ENCODE peak calls at places on chromosomes 16 and 17, in four cellular contexts. N, P, B and K are unnamed samples.
A peak's percentile ranks its signal among the peaks of the same experiment; 100 is the strongest.

GRCh38 chr16:14307623-14308356 is 236.7 kb downstream of the MRTFB start:
- DNase-seq in N (peak; percentile 83), P (peak; percentile 34), B (no peak), K (no peak)

GRCh38 chr17:51260960-51261958 is 913 bp downstream of the UTP18 start:
- DNase-seq in P (peak; percentile 40), N (peak; percentile 82), B (peak; percentile 49), K (no peak)

GRCh38 chr16:56401482-56401881 is 23.9 kb downstream of the AMFR start:
- DNase-seq in P (no peak), N (no peak), B (no peak), K (peak; percentile 16)

GRCh38 chr16:81616321-81617020 is 162.6 kb upstream of the PLCG2 start:
- DNase-seq in B (peak; percentile 71), P (peak; percentile 57), N (no peak), K (no peak)

GRCh38 chr17:73151888-73152633 is 12.7 kb upstream of the SSTR2 start:
- DNase-seq in N (no peak), P (no peak), B (no peak), K (no peak)

GRCh38 chr16:67967956-67968439 is 439 bp downstream of the SLC12A4 start:
- DNase-seq in N (no peak), B (no peak), P (peak; percentile 35), K (no peak)

GRCh38 chr16:16798504-16798903 is 419.6 kb downstream of the NPIPA7 start:
- DNase-seq in B (no peak), N (no peak), P (no peak), K (no peak)

GRCh38 chr16:13070268-13070667 is 168.9 kb downstream of the SHISA9 start:
- DNase-seq in B (no peak), P (no peak), N (no peak), K (peak; percentile 85)

DNA sequence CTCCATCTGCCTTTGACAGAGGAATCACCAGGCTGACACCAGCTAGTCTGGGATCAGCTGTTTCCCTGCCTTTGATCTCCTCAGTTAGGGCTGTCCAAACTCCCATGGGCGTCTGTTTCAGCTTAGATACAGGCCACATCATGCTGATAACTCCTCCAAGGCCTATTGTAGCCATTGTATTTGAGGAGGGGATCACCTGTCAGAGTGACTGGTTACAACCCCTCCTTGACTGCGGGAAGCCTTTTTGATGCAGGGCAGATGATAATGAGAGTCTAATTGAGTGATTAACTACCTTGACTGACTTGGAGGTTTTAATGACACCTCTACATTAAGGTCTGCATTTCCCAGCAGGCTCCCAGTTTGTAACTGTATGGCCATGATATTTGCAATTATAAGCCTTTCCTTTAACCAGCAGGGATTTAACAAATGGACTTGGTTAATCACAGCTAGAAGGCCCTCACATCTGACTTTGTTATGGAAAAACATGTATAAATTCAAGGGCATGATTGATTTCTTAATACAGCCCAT is 863.5 kb downstream of the KCNJ2 start:
- DNase-seq in N (no peak), P (no peak), B (no peak), K (peak; percentile 92)
- H3K27ac ChIP-seq in N (no peak overlapping the region), P (no peak overlapping the region), B (no peak overlapping the region), K (no peak overlapping the region)

GRCh38 chr17:67359960-67360817 is 6.2 kb downstream of the PSMD12 start:
- DNase-seq in B (no peak), P (peak; percentile 30), N (no peak), K (no peak)
- H3K4me1 ChIP-seq in B (peaks cover 15% of the 10 kb centered on the region), P (peaks cover 13% of the 10 kb centered on the region), N (peaks cover 29% of the 10 kb centered on the region), K (no peaks in the 10 kb centered on the region)

GRCh38 chr17:83179378-83179777 is 100.0 kb downstream of the METRNL start:
- DNase-seq in B (no peak), P (no peak), N (no peak), K (no peak)
- H3K27ac ChIP-seq in B (peak overlapping the region; percentile 27), P (no peak overlapping the region), N (no peak overlapping the region), K (no peak overlapping the region)

GRCh38 chr16:57637020-57637419 is 8.6 kb downstream of the ADGRG1 start:
- DNase-seq in B (no peak), P (peak; percentile 28), N (peak; percentile 70), K (no peak)
- H3K4me1 ChIP-seq in B (peaks cover 16% of the 10 kb centered on the region), P (peaks cover 9% of the 10 kb centered on the region), N (no peaks in the 10 kb centered on the region), K (no peaks in the 10 kb centered on the region)

GRCh38 chr16:30747331-30747730 is 894 bp upstream of the PHKG2 start:
- DNase-seq in B (no peak), N (no peak), P (peak; percentile 56), K (no peak)

GRCh38 chr16:30747799-30748633 is at the start of gene PHKG2:
- DNase-seq in B (peak; percentile 100), P (peak; percentile 98), N (peak; percentile 100), K (peak; percentile 98)

GRCh38 chr16:30746638-30747160 is 1.5 kb upstream of the PHKG2 start:
- DNase-seq in N (no peak), B (no peak), P (no peak), K (no peak)

GRCh38 chr16:30750876-30751465 is 2.7 kb downstream of the PHKG2 start:
- DNase-seq in N (no peak), B (no peak), P (no peak), K (no peak)

DNA sequence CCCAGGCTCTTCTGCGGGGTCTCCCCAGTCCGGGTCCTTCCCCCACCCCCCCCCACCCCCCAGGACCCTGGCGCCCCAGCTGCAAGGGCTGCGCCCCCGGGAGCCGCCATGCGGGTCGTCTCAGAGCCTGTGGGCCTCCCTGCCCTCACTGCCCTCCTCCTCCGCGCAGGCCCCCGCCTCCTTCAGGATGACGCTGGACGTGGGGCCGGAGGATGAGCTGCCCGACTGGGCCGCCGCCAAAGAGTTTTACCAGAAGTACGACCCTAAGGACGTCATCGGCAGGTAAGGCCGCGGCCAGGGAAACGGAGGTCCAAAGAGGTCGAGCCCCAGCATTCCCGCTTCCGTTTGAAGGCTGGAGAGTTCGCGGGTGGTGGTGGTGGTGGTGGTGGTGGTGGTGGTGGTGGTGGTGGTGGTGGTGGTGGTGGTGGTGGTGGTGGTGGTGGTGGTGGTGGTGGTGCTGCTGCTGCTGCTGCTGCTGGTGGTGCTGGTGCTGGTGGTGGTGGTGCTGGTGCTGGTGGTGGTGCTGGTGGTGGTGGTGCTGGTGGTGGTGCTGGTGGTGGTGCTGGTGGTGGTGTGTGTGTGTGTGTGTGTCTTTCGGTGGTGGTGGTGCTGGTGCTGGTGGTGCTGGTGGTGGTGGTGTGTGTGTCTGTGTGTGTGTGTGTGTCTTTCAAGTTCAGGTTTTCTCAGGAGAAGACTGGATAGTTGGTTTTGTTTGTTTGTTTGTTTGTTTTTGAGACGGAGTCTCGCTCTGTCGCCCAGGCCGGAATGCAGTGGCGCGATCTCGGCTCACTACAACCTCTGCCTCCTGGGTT is 615 bp downstream of the PHKG2 start:
- DNase-seq in P (peak; percentile 50), B (no peak), N (no peak), K (no peak)
- H3K27ac ChIP-seq in P (peak overlapping the region; percentile 61), B (peak overlapping the region; percentile 76), N (peak overlapping the region; percentile 84), K (no peak overlapping the region)

GRCh38 chr17:78450696-78451344 is 72.4 kb downstream of the PGS1 start:
- DNase-seq in N (no peak), B (no peak), P (no peak), K (no peak)
- H3K4me1 ChIP-seq in N (no peaks in the 10 kb centered on the region), B (no peaks in the 10 kb centered on the region), P (no peaks in the 10 kb centered on the region), K (no peaks in the 10 kb centered on the region)

GRCh38 chr17:37640016-37640415 is 3.2 kb downstream of the DDX52 start:
- DNase-seq in N (no peak), B (no peak), P (no peak), K (no peak)
- H3K27ac ChIP-seq in N (no peak overlapping the region), B (no peak overlapping the region), P (no peak overlapping the region), K (no peak overlapping the region)

GRCh38 chr16:8519179-8519578 is 71.1 kb downstream of the TMEM114 start:
- DNase-seq in B (no peak), P (no peak), N (no peak), K (no peak)

GRCh38 chr16:8519643-8520042 is 70.7 kb downstream of the TMEM114 start:
- DNase-seq in N (no peak), B (no peak), P (no peak), K (no peak)

GRCh38 chr16:8522757-8523156 is 67.6 kb downstream of the TMEM114 start:
- DNase-seq in P (no peak), N (no peak), B (no peak), K (no peak)

GRCh38 chr16:8528471-8528870 is 61.8 kb downstream of the TMEM114 start:
- DNase-seq in N (no peak), P (no peak), B (no peak), K (no peak)

DNA sequence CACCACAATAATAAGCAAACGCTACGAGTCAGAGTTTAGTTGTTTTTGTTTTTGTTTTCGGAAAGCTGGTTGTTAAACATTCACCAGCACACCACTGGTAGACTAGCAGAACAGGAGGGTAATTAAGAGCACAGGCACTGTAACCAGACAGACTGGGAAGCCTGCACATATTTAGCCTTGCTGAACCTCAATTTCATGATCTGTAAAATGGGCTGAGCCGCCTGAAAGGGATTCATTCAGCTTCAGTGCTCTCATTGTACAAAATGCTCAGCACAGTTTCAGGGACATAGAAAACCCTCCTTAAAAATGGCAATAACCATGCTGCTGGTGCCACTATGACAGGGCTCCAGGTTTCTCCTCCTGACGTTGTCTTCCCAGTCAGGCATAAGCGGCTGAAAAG is 66.4 kb downstream of the TMEM114 start:
- DNase-seq in N (no peak), B (no peak), P (no peak), K (no peak)
- H3K4me1 ChIP-seq in N (no peaks in the 10 kb centered on the region), B (no peaks in the 10 kb centered on the region), P (no peaks in the 10 kb centered on the region), K (no peaks in the 10 kb centered on the region)